ENCODE peak calls at places on chromosomes 16 and 17, in nine cellular contexts. Z is mammary epithelial cell, W is endothelial cell of umbilical vein, J is lower leg skin, R is AG10803, I is cardiac fibroblast, F is LNCaP clone FGC, P is heart left ventricle, L is HFF-Myc. D is an unnamed sample.

GRCh38 chr16:78816499-78817441 is 717.3 kb downstream of the WWOX start:
- DNase-seq in Z (no peak), W (no peak), J (no peak), R (peak), I (peak), F (no peak), P (no peak), L (no peak), D (peak)

GRCh38 chr17:83179378-83179777 is 100.0 kb downstream of the METRNL start:
- DNase-seq in Z (no peak), W (peak), J (peak), R (no peak), I (no peak), F (no peak), P (peak), L (no peak), D (no peak)

GRCh38 chr16:53537591-53537990 is 34.6 kb upstream of the AKTIP start:
- DNase-seq in Z (no peak), W (no peak), J (no peak), R (no peak), I (no peak), F (no peak), P (no peak), L (no peak), D (no peak)

GRCh38 chr16:28891964-28892890 is 13.9 kb downstream of the ATP2A1 start:
- DNase-seq in Z (no peak), W (no peak), J (no peak), R (no peak), I (no peak), F (no peak), P (no peak), L (no peak), D (no peak)

GRCh38 chr16:57893559-57894389 is 77.2 kb downstream of the CNGB1 start:
- DNase-seq in Z (peak), W (peak), J (no peak), R (peak), I (peak), F (no peak), P (no peak), L (no peak), D (peak)

GRCh38 chr17:57431415-57431814 is 175.1 kb downstream of the MSI2 start:
- DNase-seq in Z (no peak), W (no peak), J (no peak), R (no peak), I (no peak), F (no peak), P (no peak), L (no peak), D (no peak)

GRCh38 chr17:40486513-40487370 is 14.7 kb downstream of the TNS4 start:
- DNase-seq in Z (peak), W (no peak), J (no peak), R (peak), I (peak), F (no peak), P (no peak), L (no peak), D (peak)

GRCh38 chr17:50542795-50543774 is 3.9 kb upstream of the SPATA20 start:
- DNase-seq in Z (no peak), W (no peak), J (no peak), R (no peak), I (no peak), F (peak), P (no peak), L (no peak), D (peak)

GRCh38 chr16:21599994-21600773 is 807 bp downstream of the METTL9 start:
- DNase-seq in Z (peak), W (peak), J (no peak), R (no peak), I (peak), F (no peak), P (peak), L (no peak), D (peak)

GRCh38 chr17:28318759-28319660 is at the start of gene TMEM97:
- DNase-seq in Z (peak), W (peak), J (peak), R (peak), I (peak), F (peak), P (peak), L (peak), D (peak)

GRCh38 chr16:68762996-68763756 is 26.1 kb downstream of the CDH1 start:
- DNase-seq in Z (no peak), W (no peak), J (no peak), R (peak), I (peak), F (no peak), P (no peak), L (no peak), D (no peak)

GRCh38 chr16:29314292-29314934 is 92.1 kb downstream of the NPIPB11 start:
- DNase-seq in Z (no peak), W (no peak), J (peak), R (no peak), I (no peak), F (no peak), P (no peak), L (no peak), D (no peak)

GRCh38 chr17:31489295-31490018 is 98.0 kb downstream of the RAB11FIP4 start:
- DNase-seq in Z (no peak), W (no peak), J (no peak), R (no peak), I (no peak), F (no peak), P (no peak), L (no peak), D (peak)

GRCh38 chr17:56890906-56891674 is 22.8 kb downstream of the TRIM25 start:
- DNase-seq in Z (no peak), W (no peak), J (no peak), R (no peak), I (no peak), F (no peak), P (no peak), L (no peak), D (no peak)

GRCh38 chr16:49899991-49900690 is 44.2 kb upstream of the ZNF423 start:
- DNase-seq in Z (no peak), W (no peak), J (no peak), R (no peak), I (no peak), F (no peak), P (no peak), L (no peak), D (no peak)

GRCh38 chr16:20369452-20370054 is 17.0 kb upstream of the UMOD start:
- DNase-seq in Z (no peak), W (no peak), J (no peak), R (no peak), I (no peak), F (no peak), P (no peak), L (no peak), D (no peak)

GRCh38 chr16:86886651-86887050 is 308.3 kb downstream of the FOXL1 start:
- DNase-seq in Z (no peak), W (no peak), J (no peak), R (no peak), I (no peak), F (no peak), P (no peak), L (no peak), D (peak)

GRCh38 chr17:45230410-45230786 is 8.7 kb downstream of the FMNL1 start:
- DNase-seq in Z (no peak), W (no peak), J (peak), R (no peak), I (no peak), F (no peak), P (no peak), L (no peak), D (no peak)

GRCh38 chr17:45232514-45233422 is 11.1 kb downstream of the FMNL1 start:
- DNase-seq in Z (no peak), W (no peak), J (peak), R (no peak), I (no peak), F (no peak), P (no peak), L (no peak), D (no peak)

GRCh38 chr17:45229681-45230409 is 8.2 kb downstream of the FMNL1 start:
- DNase-seq in Z (no peak), W (no peak), J (peak), R (no peak), I (no peak), F (no peak), P (no peak), L (no peak), D (no peak)

GRCh38 chr17:45230787-45231480 is 9.2 kb downstream of the FMNL1 start:
- DNase-seq in Z (peak), W (no peak), J (peak), R (peak), I (peak), F (no peak), P (peak), L (no peak), D (peak)

DNA sequence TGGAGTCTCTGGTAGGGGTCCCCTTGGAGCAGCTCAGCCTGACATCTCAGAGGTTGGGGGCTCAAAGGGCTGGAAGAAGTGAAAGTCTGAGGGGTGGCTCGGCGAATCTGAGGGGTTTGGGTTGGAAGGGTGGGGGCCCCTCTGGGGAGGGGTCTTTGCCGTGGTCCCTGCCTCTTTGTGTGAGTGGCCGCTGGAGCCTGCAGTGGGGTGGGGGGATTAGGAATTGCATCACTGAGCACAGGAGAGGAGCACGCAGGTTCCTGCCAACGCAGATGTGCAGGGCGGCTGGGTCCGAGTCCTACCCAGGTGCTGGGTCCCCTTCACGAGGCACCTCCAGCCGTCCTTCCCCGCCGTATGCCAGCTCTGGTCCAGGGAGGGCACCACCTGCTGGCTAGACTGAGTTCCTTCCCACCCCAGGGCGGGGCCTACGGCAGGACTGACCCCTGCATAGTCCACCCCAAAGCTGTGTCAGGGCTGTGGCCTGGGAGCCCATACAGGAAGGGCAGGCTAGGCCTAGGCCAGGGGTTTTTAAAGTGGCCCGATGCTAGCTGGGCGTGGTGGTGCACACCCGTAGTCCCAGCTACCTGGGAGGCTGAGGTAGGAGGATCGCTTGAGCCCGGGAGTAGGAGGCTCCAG is 9.9 kb downstream of the FMNL1 start:
- DNase-seq in Z (no peak), W (no peak), J (peak), R (no peak), I (no peak), F (no peak), P (no peak), L (no peak), D (no peak)
- TF ChIP-seq CTCF in Z (peak), W (peak), J (no peak), R (peak), I (peak), F (peak), P (no peak), L (peak), D (peak)

GRCh38 chr17:41751288-41751687 is 16.8 kb upstream of the HAP1 start:
- DNase-seq in Z (no peak), W (no peak), J (no peak), R (no peak), I (no peak), F (no peak), P (no peak), L (no peak), D (no peak)

GRCh38 chr17:41750866-41751265 is 16.4 kb upstream of the HAP1 start:
- DNase-seq in Z (no peak), W (no peak), J (no peak), R (no peak), I (no peak), F (no peak), P (no peak), L (no peak), D (no peak)

GRCh38 chr17:41754066-41754465 is 19.6 kb upstream of the HAP1 start:
- DNase-seq in Z (no peak), W (no peak), J (no peak), R (no peak), I (no peak), F (no peak), P (no peak), L (no peak), D (no peak)

DNA sequence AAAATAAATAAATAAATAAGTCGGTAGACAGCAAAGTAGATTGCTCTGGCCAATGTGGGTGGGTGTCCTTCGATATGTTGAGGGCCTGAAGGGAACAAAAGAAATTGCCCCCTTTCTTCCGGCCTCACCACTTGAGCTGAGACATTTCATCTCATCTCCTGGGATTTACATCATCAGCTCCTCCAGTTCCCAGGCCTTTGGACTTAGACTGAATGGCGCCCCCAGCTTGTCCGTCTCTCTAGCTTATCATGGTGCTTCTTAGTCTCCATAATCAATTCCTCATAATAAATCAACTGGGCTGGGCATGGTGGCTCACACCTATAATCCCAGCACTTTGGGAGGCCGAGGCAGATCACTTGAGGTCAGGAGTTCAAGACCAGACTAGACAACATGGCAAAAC is 13.8 kb upstream of the HAP1 start:
- DNase-seq in Z (no peak), W (no peak), J (no peak), R (no peak), I (no peak), F (no peak), P (no peak), L (no peak), D (no peak)
- TF ChIP-seq CTCF in Z (no peak), W (no peak), J (no peak), R (no peak), I (no peak), F (no peak), P (no peak), L (no peak), D (no peak)

GRCh38 chr16:71647391-71647790 is 21.4 kb downstream of the MARVELD3 start:
- DNase-seq in Z (no peak), W (no peak), J (no peak), R (no peak), I (no peak), F (no peak), P (no peak), L (no peak), D (no peak)

GRCh38 chr16:71645450-71645849 is 19.5 kb downstream of the MARVELD3 start:
- DNase-seq in Z (peak), W (no peak), J (no peak), R (peak), I (peak), F (no peak), P (no peak), L (no peak), D (peak)

GRCh38 chr16:71648162-71648561 is 22.2 kb downstream of the MARVELD3 start:
- DNase-seq in Z (no peak), W (no peak), J (no peak), R (no peak), I (no peak), F (no peak), P (no peak), L (no peak), D (no peak)

DNA sequence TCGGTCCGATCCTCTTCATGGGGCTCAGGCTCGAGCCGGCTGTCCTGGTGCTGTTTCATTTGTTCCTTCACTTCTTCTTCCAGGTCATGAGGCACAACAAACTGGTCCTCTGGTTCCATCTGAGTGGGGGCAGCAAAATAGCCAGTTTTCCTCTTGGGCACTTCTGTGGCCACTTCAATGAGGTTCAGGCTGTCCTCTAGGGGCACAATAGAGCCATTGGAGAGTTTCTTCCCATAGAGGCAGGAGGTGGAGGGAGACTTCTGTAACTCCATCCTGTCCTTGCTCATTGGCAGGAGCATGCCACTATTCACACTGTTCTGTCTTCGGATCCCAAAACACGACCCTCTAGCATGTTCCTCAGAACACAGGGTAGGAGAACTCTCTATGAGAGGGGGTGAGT is 22.9 kb downstream of the MARVELD3 start:
- DNase-seq in Z (no peak), W (no peak), J (no peak), R (no peak), I (peak), F (no peak), P (no peak), L (no peak), D (peak)
- TF ChIP-seq CTCF in Z (peak), W (peak), J (no peak), R (peak), I (peak), F (peak), P (no peak), L (peak), D (peak)

DNA sequence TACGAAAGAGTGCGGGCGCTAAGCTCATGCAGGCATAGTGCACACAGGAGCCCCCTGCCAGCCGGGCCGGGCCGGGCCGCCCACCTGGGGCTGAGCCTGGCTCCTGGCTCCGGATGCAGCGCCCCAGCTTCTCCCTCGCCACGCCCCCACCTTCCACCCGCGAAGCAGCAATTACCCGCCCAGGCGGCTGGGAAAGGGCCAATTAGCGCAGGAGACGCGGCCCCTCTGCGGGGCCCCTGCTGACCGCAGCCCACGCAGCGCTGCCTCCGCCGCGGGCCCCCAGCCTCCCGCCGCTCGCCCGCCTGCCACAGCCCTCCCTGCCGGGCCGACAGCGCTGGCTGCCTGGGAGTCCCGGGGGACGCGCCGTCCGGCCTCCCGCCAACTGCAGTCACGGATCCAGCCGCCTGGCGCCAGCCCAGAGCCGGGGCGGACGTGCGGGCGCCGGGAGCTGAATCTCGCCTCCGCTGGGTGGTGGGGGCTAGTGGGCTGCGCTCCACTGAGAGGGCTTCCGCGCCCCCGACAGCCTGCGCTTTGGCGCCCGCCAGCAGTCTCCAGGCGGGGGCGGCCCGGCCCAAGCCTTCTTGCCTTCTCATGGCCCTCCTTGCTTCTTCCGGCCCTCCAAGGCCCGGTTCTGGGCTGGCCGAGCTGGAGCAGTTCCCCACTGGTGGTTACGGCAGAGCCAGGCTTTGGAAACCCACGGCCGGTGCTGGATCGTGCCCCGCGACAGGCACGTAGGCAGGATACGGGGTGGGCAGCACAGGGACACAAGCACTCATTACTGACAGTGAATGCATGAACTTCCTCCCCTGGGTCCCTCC is 14.9 kb upstream of the CBFB start:
- DNase-seq in Z (no peak), W (peak), J (peak), R (peak), I (peak), F (no peak), P (peak), L (no peak), D (peak)
- TF ChIP-seq CTCF in Z (peak), W (peak), J (no peak), R (no peak), I (no peak), F (no peak), P (no peak), L (no peak), D (peak)

GRCh38 chr17:74964988-74965622 is 7.5 kb downstream of the HID1 start:
- DNase-seq in Z (peak), W (no peak), J (no peak), R (no peak), I (no peak), F (no peak), P (no peak), L (no peak), D (peak)

GRCh38 chr17:74964246-74964761 is 8.3 kb downstream of the HID1 start:
- DNase-seq in Z (no peak), W (no peak), J (no peak), R (no peak), I (no peak), F (no peak), P (no peak), L (no peak), D (no peak)

GRCh38 chr17:74962622-74963394 is 9.8 kb downstream of the HID1 start:
- DNase-seq in Z (no peak), W (no peak), J (no peak), R (no peak), I (no peak), F (no peak), P (no peak), L (no peak), D (no peak)

GRCh38 chr17:74961657-74962360 is 10.8 kb downstream of the HID1 start:
- DNase-seq in Z (peak), W (peak), J (peak), R (peak), I (peak), F (peak), P (peak), L (peak), D (peak)

GRCh38 chr17:74963656-74964055 is 8.9 kb downstream of the HID1 start:
- DNase-seq in Z (no peak), W (no peak), J (no peak), R (no peak), I (no peak), F (no peak), P (no peak), L (no peak), D (no peak)
- TF ChIP-seq CTCF in Z (no peak), W (no peak), J (no peak), R (no peak), I (no peak), F (no peak), P (no peak), L (no peak), D (no peak)

GRCh38 chr16:66924527-66925321 is 611 bp downstream of the RRAD start:
- DNase-seq in Z (no peak), W (no peak), J (no peak), R (no peak), I (no peak), F (no peak), P (peak), L (no peak), D (no peak)
- TF ChIP-seq CTCF in Z (peak), W (peak), J (no peak), R (no peak), I (peak), F (peak), P (no peak), L (no peak), D (peak)

DNA sequence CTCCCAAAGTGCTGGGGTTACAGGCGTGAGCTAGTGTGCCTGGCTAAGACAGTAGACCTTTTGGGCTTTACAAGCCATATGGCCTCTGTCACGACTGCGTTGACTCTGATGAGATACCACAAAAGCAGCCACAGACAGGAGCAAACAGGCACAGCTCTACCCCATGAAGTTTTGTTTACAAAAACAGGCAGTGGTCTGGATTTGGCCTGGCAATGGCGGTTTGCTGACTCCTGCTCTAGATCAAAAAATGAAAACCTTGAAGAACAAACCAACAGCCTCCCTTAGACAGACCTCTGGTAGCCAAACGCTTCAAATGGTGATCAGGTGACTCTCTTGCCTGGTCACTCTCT is 20.7 kb downstream of the SLC43A2 start:
- DNase-seq in Z (no peak), W (no peak), J (no peak), R (no peak), I (no peak), F (no peak), P (no peak), L (no peak), D (no peak)
- TF ChIP-seq CTCF in Z (no peak), W (no peak), J (no peak), R (no peak), I (no peak), F (no peak), P (no peak), L (no peak), D (no peak)

DNA sequence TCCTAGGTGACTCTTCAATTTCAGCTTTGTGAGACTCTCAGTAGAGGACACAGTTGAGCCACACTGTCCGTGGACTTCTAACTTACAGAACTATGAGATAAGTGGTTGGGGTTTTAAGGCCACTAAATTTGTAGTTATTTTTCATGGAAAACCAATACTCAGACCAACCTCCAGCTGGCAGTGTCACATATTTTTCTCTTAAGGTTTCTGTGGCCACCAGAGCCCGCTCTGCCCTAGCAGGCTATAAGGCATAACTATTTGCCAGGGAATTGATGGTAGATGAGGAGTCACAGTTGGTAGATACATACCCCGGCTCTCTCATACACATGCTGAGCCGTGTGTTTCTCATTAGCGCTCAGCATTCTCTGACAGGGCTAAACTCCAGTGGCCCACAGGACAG is 336.8 kb upstream of the MON1B start:
- DNase-seq in Z (no peak), W (no peak), J (no peak), R (no peak), I (peak), F (no peak), P (no peak), L (no peak), D (no peak)
- TF ChIP-seq CTCF in Z (peak), W (no peak), J (no peak), R (peak), I (peak), F (no peak), P (no peak), L (no peak), D (no peak)